ENCODE peak calls at places on chromosome 4, in five cellular contexts. R is stimulated activated CD8-positive, alpha-beta memory T cell treated with anti-CD3 and anti-CD28 coated beads, Interleukin-12 subunit alpha, Interleukin-12 subunit beta, amount 100 ng/mL, for 4 hours; T is activated T-cell treated with anti-CD3 and anti-CD28 coated beads, Interleukin-2, amount 50 U/mL, for 48 hours; H is CD4-positive, alpha-beta T cell; N is T-helper 17 cell. V is an unnamed sample.

GRCh38 chr4:84099591-84099990 is 399.5 kb downstream of the NKX6-1 start:
- DNase-seq in R (no peak), T (no peak), H (no peak), N (no peak), V (no peak)

GRCh38 chr4:7899184-7899583 is 40.5 kb downstream of the AFAP1 start:
- DNase-seq in R (no peak), T (no peak), H (no peak), N (no peak), V (no peak)

GRCh38 chr4:37648084-37648817 is 37.9 kb downstream of the RELL1 start:
- DNase-seq in R (no peak), T (no peak), H (no peak), N (no peak), V (no peak)

GRCh38 chr4:93786149-93786548 is 42.4 kb upstream of the ATOH1 start:
- DNase-seq in R (no peak), T (no peak), H (no peak), N (no peak), V (no peak)

GRCh38 chr4:180059216-180059881 is 2183.9 kb upstream of the TENM3 start:
- DNase-seq in R (no peak), T (peak), H (no peak), N (no peak), V (no peak)

GRCh38 chr4:113969935-113970334 is 9.5 kb downstream of the ARSJ start:
- DNase-seq in R (no peak), T (no peak), H (no peak), N (no peak), V (no peak)

GRCh38 chr4:27350161-27350560 is 489.5 kb downstream of the STIM2 start:
- DNase-seq in R (no peak), T (no peak), H (no peak), N (no peak), V (no peak)

GRCh38 chr4:151567056-151567455 is 158.1 kb downstream of the FHIP1A start:
- DNase-seq in R (no peak), T (no peak), H (no peak), N (no peak), V (no peak)

GRCh38 chr4:48939785-48940184 is 33.2 kb upstream of the OCIAD2 start:
- DNase-seq in R (no peak), T (no peak), H (no peak), N (no peak), V (no peak)

GRCh38 chr4:123659759-123660158 is 263.2 kb downstream of the SPRY1 start:
- DNase-seq in R (no peak), T (no peak), H (no peak), N (no peak), V (no peak)

GRCh38 chr4:152229782-152230289 is 306.1 kb downstream of the FBXW7 start:
- DNase-seq in R (no peak), T (no peak), H (no peak), N (no peak), V (no peak)

GRCh38 chr4:128525387-128525786 is 237.8 kb upstream of the PGRMC2 start:
- DNase-seq in R (no peak), T (no peak), H (no peak), N (no peak), V (no peak)

GRCh38 chr4:139368990-139369389 is 66.7 kb upstream of the NDUFC1 start:
- DNase-seq in R (no peak), T (no peak), H (no peak), N (no peak), V (no peak)

GRCh38 chr4:89283226-89283974 is 24.2 kb downstream of the GPRIN3 start:
- DNase-seq in R (no peak), T (no peak), H (no peak), N (peak), V (peak)

GRCh38 chr4:166277406-166277805 is 404.4 kb downstream of the TLL1 start:
- DNase-seq in R (no peak), T (no peak), H (no peak), N (no peak), V (no peak)

GRCh38 chr4:60400599-60400998 is 799.5 kb upstream of the ADGRL3 start:
- DNase-seq in R (no peak), T (no peak), H (no peak), N (no peak), V (no peak)

GRCh38 chr4:52655505-52655904 is 3.6 kb downstream of the USP46 start:
- DNase-seq in R (no peak), T (no peak), H (no peak), N (no peak), V (no peak)

GRCh38 chr4:4673070-4673469 is 131.2 kb upstream of the STX18 start:
- DNase-seq in R (no peak), T (no peak), H (no peak), N (no peak), V (no peak)

GRCh38 chr4:25095756-25096552 is 64.3 kb downstream of the SEPSECS start:
- DNase-seq in R (no peak), T (no peak), H (no peak), N (no peak), V (no peak)

GRCh38 chr4:5995901-5996623 is 22.2 kb downstream of the C4orf50 start:
- DNase-seq in R (no peak), T (no peak), H (no peak), N (no peak), V (no peak)

GRCh38 chr4:152981278-152981677 is 45.2 kb downstream of the FHDC1 start:
- DNase-seq in R (no peak), T (no peak), H (no peak), N (no peak), V (no peak)

GRCh38 chr4:24768604-24769003 is 26.8 kb upstream of the SOD3 start:
- DNase-seq in R (no peak), T (no peak), H (no peak), N (no peak), V (no peak)

GRCh38 chr4:104491396-104491821 is 3.3 kb downstream of the CXXC4 start:
- DNase-seq in R (no peak), T (peak), H (no peak), N (no peak), V (no peak)

GRCh38 chr4:25654971-25655963 is at the start of gene SLC34A2:
- DNase-seq in R (no peak), T (no peak), H (no peak), N (no peak), V (no peak)

GRCh38 chr4:8846046-8846720 is 25.5 kb downstream of the HMX1 start:
- DNase-seq in R (no peak), T (no peak), H (no peak), N (no peak), V (no peak)

GRCh38 chr4:73259552-73260140 is 1.0 kb upstream of the ANKRD17 start:
- DNase-seq in R (no peak), T (no peak), H (no peak), N (no peak), V (no peak)

GRCh38 chr4:181819951-181820350 is 423.3 kb upstream of the TENM3 start:
- DNase-seq in R (no peak), T (no peak), H (no peak), N (no peak), V (no peak)

GRCh38 chr4:168674077-168674747 is 177.4 kb downstream of the PALLD start:
- DNase-seq in R (no peak), T (no peak), H (no peak), N (no peak), V (no peak)